ENCODE peak calls at places on chromosome 6, in five cellular contexts. One of them, this sample, is unnamed.

GRCh38 chr6:73713426-73714147 is 17.6 kb downstream of the CD109 start:
- DNase-seq in K562: no peak
- DNase-seq in HepG2: no peak
- DNase-seq in GM12878: no peak
- DNase-seq in HCT116: no peak
- DNase-seq in this sample: no peak

GRCh38 chr6:106761160-106761559 is 131.8 kb downstream of the QRSL1 start:
- DNase-seq in GM12878: no peak
- DNase-seq in HepG2: no peak
- DNase-seq in K562: no peak
- DNase-seq in HCT116: no peak
- DNase-seq in this sample: no peak

GRCh38 chr6:3039384-3039783 is 28.9 kb upstream of the RIPK1 start:
- DNase-seq in HepG2: no peak
- DNase-seq in K562: no peak
- DNase-seq in HCT116: no peak
- DNase-seq in GM12878: no peak
- DNase-seq in this sample: no peak

GRCh38 chr6:16130437-16130891 is 1.6 kb downstream of the MYLIP start:
- DNase-seq in K562: no peak
- DNase-seq in HepG2: no peak
- DNase-seq in GM12878: no peak
- DNase-seq in HCT116: no peak
- DNase-seq in this sample: no peak

GRCh38 chr6:39225946-39226437 is 3.3 kb downstream of the KCNK5 start:
- DNase-seq in HCT116: no peak
- DNase-seq in K562: peak; percentile 88
- DNase-seq in GM12878: peak; percentile 50
- DNase-seq in HepG2: no peak
- DNase-seq in this sample: no peak

GRCh38 chr6:5151955-5152401 is 66.8 kb downstream of the PPP1R3G start:
- DNase-seq in HCT116: no peak
- DNase-seq in K562: no peak
- DNase-seq in GM12878: no peak
- DNase-seq in HepG2: no peak
- DNase-seq in this sample: no peak

GRCh38 chr6:42210551-42210950 is 7.1 kb downstream of the MRPS10 start:
- DNase-seq in HepG2: no peak
- DNase-seq in K562: no peak
- DNase-seq in GM12878: no peak
- DNase-seq in HCT116: no peak
- DNase-seq in this sample: no peak

GRCh38 chr6:37622639-37623038 is 75.0 kb downstream of the MDGA1 start:
- DNase-seq in HepG2: no peak
- DNase-seq in K562: no peak
- DNase-seq in HCT116: no peak
- DNase-seq in GM12878: no peak
- DNase-seq in this sample: no peak

GRCh38 chr6:101443315-101443714 is 49.8 kb downstream of the GRIK2 start:
- DNase-seq in HepG2: no peak
- DNase-seq in K562: no peak
- DNase-seq in HCT116: no peak
- DNase-seq in GM12878: no peak
- DNase-seq in this sample: no peak

GRCh38 chr6:169970306-169970988 is 219.0 kb downstream of the ERMARD start:
- DNase-seq in GM12878: no peak
- DNase-seq in HepG2: no peak
- DNase-seq in K562: no peak
- DNase-seq in HCT116: no peak
- DNase-seq in this sample: no peak

GRCh38 chr6:40276176-40276575 is 311.0 kb downstream of the LRFN2 start:
- DNase-seq in K562: no peak
- DNase-seq in HCT116: no peak
- DNase-seq in HepG2: no peak
- DNase-seq in GM12878: no peak
- DNase-seq in this sample: no peak

GRCh38 chr6:14337157-14337556 is 219.6 kb downstream of the CD83 start:
- DNase-seq in HCT116: no peak
- DNase-seq in HepG2: no peak
- DNase-seq in GM12878: no peak
- DNase-seq in K562: no peak
- DNase-seq in this sample: no peak

GRCh38 chr6:50819527-50819905 is 845 bp downstream of the TFAP2B start:
- DNase-seq in GM12878: no peak
- DNase-seq in HCT116: no peak
- DNase-seq in K562: no peak
- DNase-seq in HepG2: no peak
- DNase-seq in this sample: peak; percentile 54

GRCh38 chr6:96075826-96076225 is 60.1 kb downstream of the FUT9 start:
- DNase-seq in GM12878: no peak
- DNase-seq in HCT116: no peak
- DNase-seq in HepG2: no peak
- DNase-seq in K562: no peak
- DNase-seq in this sample: no peak
- TF ChIP-seq JUND in GM12878: no peak
- TF ChIP-seq JUND in HCT116: no peak
- TF ChIP-seq JUND in HepG2: no peak
- TF ChIP-seq JUND in K562: no peak
- TF ChIP-seq JUND in this sample: no peak

DNA sequence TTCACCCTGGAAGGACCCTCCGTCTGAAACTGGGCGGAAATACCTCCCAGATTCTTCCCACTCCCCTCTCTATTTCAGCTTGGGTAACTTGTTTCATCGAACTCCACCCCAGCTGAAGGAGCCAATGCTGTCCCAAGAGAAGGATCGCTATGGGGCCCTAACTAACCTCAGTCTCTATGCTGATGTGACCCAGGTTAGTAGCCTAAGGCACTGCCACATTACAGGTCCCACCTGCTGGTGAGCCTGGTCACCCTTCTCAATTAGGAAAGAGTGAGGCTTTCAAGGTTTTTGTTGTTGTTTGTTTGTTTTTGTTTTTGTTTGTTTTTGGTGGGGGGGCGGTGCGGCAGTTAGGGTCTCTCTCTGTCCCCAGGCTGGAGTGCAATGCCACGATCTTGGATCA is 168.4 kb downstream of the OR2B2 start:
- DNase-seq in HepG2: no peak
- DNase-seq in K562: no peak
- DNase-seq in GM12878: no peak
- DNase-seq in HCT116: no peak
- DNase-seq in this sample: no peak
- TF ChIP-seq JUND in HepG2: no peak
- TF ChIP-seq JUND in K562: no peak
- TF ChIP-seq JUND in GM12878: no peak
- TF ChIP-seq JUND in HCT116: no peak
- TF ChIP-seq JUND in this sample: no peak

GRCh38 chr6:63582579-63583231 is 10.4 kb downstream of the LOC128125822 start:
- DNase-seq in HepG2: no peak
- DNase-seq in HCT116: no peak
- DNase-seq in K562: no peak
- DNase-seq in GM12878: no peak
- DNase-seq in this sample: no peak
- TF ChIP-seq JUND in HepG2: no peak
- TF ChIP-seq JUND in HCT116: no peak
- TF ChIP-seq JUND in K562: no peak
- TF ChIP-seq JUND in GM12878: no peak
- TF ChIP-seq JUND in this sample: no peak

DNA sequence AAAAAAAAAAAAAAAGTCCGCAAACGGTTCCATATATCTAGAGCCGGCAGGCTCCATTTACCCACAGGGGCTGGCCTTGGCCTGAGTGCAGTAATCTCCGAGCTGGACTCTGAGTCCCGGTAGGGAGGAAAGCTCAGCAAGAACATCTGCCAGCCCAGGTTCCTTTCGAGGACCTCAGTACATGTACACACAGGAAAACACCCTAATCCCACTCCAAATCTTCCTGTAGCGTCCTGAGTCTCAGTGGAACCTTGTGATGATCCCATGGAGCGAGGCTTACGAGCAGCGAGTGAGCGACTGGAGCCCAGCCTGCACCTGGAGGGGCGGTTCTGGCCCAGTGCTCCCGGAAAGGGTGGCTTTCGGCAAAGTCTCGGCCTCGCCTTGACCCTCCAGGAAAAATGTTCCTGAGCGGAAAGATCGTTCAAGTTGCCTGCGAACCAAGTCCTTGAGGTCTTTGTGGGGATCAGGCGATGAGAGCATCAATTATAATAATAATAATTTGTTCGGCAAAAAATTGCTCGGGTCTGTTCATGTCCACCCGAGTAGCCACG is 32.1 kb downstream of the PRSS16 start:
- DNase-seq in GM12878: no peak
- DNase-seq in K562: peak; percentile 69
- DNase-seq in HCT116: no peak
- DNase-seq in HepG2: no peak
- DNase-seq in this sample: no peak
- TF ChIP-seq JUND in GM12878: no peak
- TF ChIP-seq JUND in K562: no peak
- TF ChIP-seq JUND in HCT116: no peak
- TF ChIP-seq JUND in HepG2: no peak
- TF ChIP-seq JUND in this sample: no peak

GRCh38 chr6:138817799-138818198 is 21.9 kb downstream of the ECT2L start:
- DNase-seq in HepG2: no peak
- DNase-seq in HCT116: peak; percentile 99
- DNase-seq in K562: peak; percentile 11
- DNase-seq in GM12878: no peak
- DNase-seq in this sample: peak; percentile 45

GRCh38 chr6:138818496-138819194 is 22.8 kb downstream of the ECT2L start:
- DNase-seq in GM12878: peak; percentile 62
- DNase-seq in HCT116: no peak
- DNase-seq in HepG2: no peak
- DNase-seq in K562: no peak
- DNase-seq in this sample: no peak

GRCh38 chr6:138814179-138814834 is 18.4 kb downstream of the ECT2L start:
- DNase-seq in GM12878: no peak
- DNase-seq in K562: no peak
- DNase-seq in HepG2: peak; percentile 93
- DNase-seq in HCT116: no peak
- DNase-seq in this sample: no peak

GRCh38 chr6:138815797-138816528 is 20.1 kb downstream of the ECT2L start:
- DNase-seq in HepG2: peak; percentile 70
- DNase-seq in GM12878: no peak
- DNase-seq in HCT116: peak; percentile 56
- DNase-seq in K562: peak; percentile 62
- DNase-seq in this sample: no peak

GRCh38 chr6:138815221-138815620 is 19.3 kb downstream of the ECT2L start:
- DNase-seq in HepG2: no peak
- DNase-seq in K562: no peak
- DNase-seq in HCT116: no peak
- DNase-seq in GM12878: no peak
- DNase-seq in this sample: no peak
- TF ChIP-seq JUND in HepG2: no peak
- TF ChIP-seq JUND in K562: no peak
- TF ChIP-seq JUND in HCT116: no peak
- TF ChIP-seq JUND in GM12878: no peak
- TF ChIP-seq JUND in this sample: no peak

This sample was measured in T47D.